ENCODE peak calls at places on chromosomes 2 and 18, in seven cellular contexts. K is activated T-cell treated with anti-CD3 and anti-CD28 coated beads for 1 hour; H is stimulated activated CD4-positive, alpha-beta T cell treated with anti-CD3 and anti-CD28 coated beads, Interleukin-15, amount 100 ng/mL, for 24 hours; R is RCC 7860; I is Jurkat, Clone E6-1; W is nucleus accumbens; X is GM04504. E is an unnamed sample.
A peak's percentile ranks its signal among the peaks of the same experiment; 100 is the strongest.

GRCh38 chr18:31244737-31245432 is 73.1 kb upstream of the DSG1 start:
- DNase-seq in K (no peak), H (no peak), R (peak; percentile 25), I (no peak), W (no peak), X (no peak), E (no peak)

GRCh38 chr2:22055784-22056620 is 932.2 kb downstream of the TDRD15 start:
- DNase-seq in K (no peak), H (no peak), R (no peak), I (no peak), W (no peak), X (no peak), E (no peak)

GRCh38 chr2:7027961-7028655 is 110.9 kb downstream of the RNF144A start:
- DNase-seq in K (no peak), H (no peak), R (no peak), I (no peak), W (no peak), X (no peak), E (no peak)

GRCh38 chr2:45729753-45730512 is 78.5 kb downstream of the PRKCE start:
- DNase-seq in K (no peak), H (no peak), R (no peak), I (no peak), W (no peak), X (no peak), E (no peak)

GRCh38 chr2:232396683-232397082 is 10.0 kb upstream of the ALPG start:
- DNase-seq in K (no peak), H (no peak), R (no peak), I (no peak), W (no peak), X (no peak), E (no peak)

GRCh38 chr2:233288663-233289062 is 19.0 kb upstream of the SAG start:
- DNase-seq in K (no peak), H (no peak), R (no peak), I (no peak), W (no peak), X (no peak), E (no peak)

GRCh38 chr18:67510831-67511230 is 5.7 kb downstream of the DSEL start:
- DNase-seq in K (no peak), H (no peak), R (no peak), I (no peak), W (no peak), X (no peak), E (no peak)

GRCh38 chr2:130728549-130729310 is at the start of gene GPR148:
- DNase-seq in K (no peak), H (no peak), R (no peak), I (peak; percentile 5), W (no peak), X (no peak), E (no peak)

GRCh38 chr2:199057936-199058335 is 399.8 kb downstream of the SATB2 start:
- DNase-seq in K (no peak), H (no peak), R (no peak), I (no peak), W (no peak), X (no peak), E (no peak)

GRCh38 chr2:209431701-209432100 is 7.9 kb downstream of the MAP2 start:
- DNase-seq in K (no peak), H (no peak), R (no peak), I (no peak), W (no peak), X (peak; percentile 46), E (no peak)

GRCh38 chr2:19883971-19884720 is 17.6 kb downstream of the TTC32 start:
- DNase-seq in K (no peak), H (no peak), R (no peak), I (no peak), W (no peak), X (no peak), E (peak; percentile 76)

GRCh38 chr2:165203689-165204559 is at the start of gene SCN3A:
- DNase-seq in K (no peak), H (peak; percentile 8), R (peak; percentile 45), I (peak; percentile 88), W (peak; percentile 19), X (peak; percentile 17), E (no peak)

GRCh38 chr2:108607706-108608301 is 73.5 kb downstream of the LIMS1 start:
- DNase-seq in K (peak; percentile 23), H (peak; percentile 51), R (peak; percentile 10), I (no peak), W (no peak), X (no peak), E (no peak)

GRCh38 chr2:100928235-100928634 is 73.9 kb upstream of the RPL31 start:
- DNase-seq in K (no peak), H (no peak), R (no peak), I (no peak), W (no peak), X (no peak), E (no peak)

GRCh38 chr2:144705328-144706245 is 185.7 kb upstream of the ZEB2 start:
- DNase-seq in K (no peak), H (no peak), R (no peak), I (no peak), W (no peak), X (peak; percentile 4), E (no peak)

GRCh38 chr2:162073776-162074578 is at the start of gene DPP4:
- DNase-seq in K (peak; percentile 41), H (peak; percentile 70), R (peak; percentile 72), I (no peak), W (no peak), X (no peak), E (no peak)

GRCh38 chr2:230640540-230641011 is 72.1 kb upstream of the CAB39 start:
- DNase-seq in K (no peak), H (no peak), R (no peak), I (no peak), W (no peak), X (no peak), E (no peak)

GRCh38 chr2:16137080-16137755 is 196.9 kb downstream of the MYCN start:
- DNase-seq in K (no peak), H (no peak), R (no peak), I (no peak), W (no peak), X (no peak), E (peak; percentile 84)

GRCh38 chr2:231012471-231012870 is 16.6 kb downstream of the SPATA3 start:
- DNase-seq in K (no peak), H (no peak), R (no peak), I (no peak), W (no peak), X (no peak), E (no peak)

GRCh38 chr18:43627833-43628370 is 350.6 kb upstream of the SYT4 start:
- DNase-seq in K (no peak), H (no peak), R (no peak), I (no peak), W (no peak), X (no peak), E (no peak)

GRCh38 chr2:113276216-113276905 is 2.4 kb downstream of the PAX8 start:
- DNase-seq in K (no peak), H (no peak), R (peak; percentile 15), I (no peak), W (no peak), X (no peak), E (no peak)

GRCh38 chr2:120441744-120442471 is 96.0 kb downstream of the INHBB start:
- DNase-seq in K (no peak), H (peak; percentile 12), R (no peak), I (no peak), W (peak; percentile 67), X (no peak), E (no peak)

GRCh38 chr2:136378712-136379595 is 261.0 kb upstream of the CXCR4 start:
- DNase-seq in K (peak; percentile 62), H (peak; percentile 81), R (no peak), I (peak; percentile 81), W (peak; percentile 50), X (no peak), E (peak; percentile 37)

GRCh38 chr2:7014201-7014640 is 97.0 kb downstream of the RNF144A start:
- DNase-seq in K (no peak), H (peak; percentile 28), R (peak; percentile 4), I (peak; percentile 37), W (no peak), X (no peak), E (no peak)

GRCh38 chr2:19361325-19361990 is 3.0 kb upstream of the OSR1 start:
- DNase-seq in K (no peak), H (no peak), R (no peak), I (no peak), W (no peak), X (no peak), E (no peak)

GRCh38 chr2:15765686-15766302 is 174.1 kb downstream of the DDX1 start:
- DNase-seq in K (no peak), H (no peak), R (no peak), I (no peak), W (no peak), X (no peak), E (no peak)

GRCh38 chr2:241720099-241720498 is 14.3 kb upstream of the D2HGDH start:
- DNase-seq in K (no peak), H (no peak), R (no peak), I (no peak), W (no peak), X (no peak), E (no peak)

GRCh38 chr2:72129676-72130340 is 17.9 kb downstream of the CYP26B1 start:
- DNase-seq in K (no peak), H (no peak), R (no peak), I (no peak), W (no peak), X (no peak), E (no peak)

GRCh38 chr2:239911630-239912071 is 113.5 kb downstream of the NDUFA10 start:
- DNase-seq in K (no peak), H (no peak), R (no peak), I (no peak), W (no peak), X (no peak), E (peak; percentile 70)

GRCh38 chr2:109467701-109468100 is 146.1 kb downstream of the SEPTIN10 start:
- DNase-seq in K (no peak), H (no peak), R (no peak), I (no peak), W (no peak), X (no peak), E (no peak)

GRCh38 chr18:79366177-79367094 is 29.3 kb upstream of the NFATC1 start:
- DNase-seq in K (no peak), H (no peak), R (no peak), I (no peak), W (no peak), X (peak; percentile 82), E (no peak)

GRCh38 chr2:54404270-54404669 is 51.9 kb upstream of the SPTBN1 start:
- DNase-seq in K (no peak), H (no peak), R (no peak), I (peak; percentile 86), W (no peak), X (no peak), E (no peak)

GRCh38 chr2:220226541-220226940 is 599.1 kb downstream of the SLC4A3 start:
- DNase-seq in K (no peak), H (no peak), R (no peak), I (no peak), W (no peak), X (no peak), E (no peak)

GRCh38 chr2:177123048-177123447 is 89.5 kb upstream of the HNRNPA3 start:
- DNase-seq in K (no peak), H (no peak), R (no peak), I (no peak), W (no peak), X (no peak), E (no peak)

GRCh38 chr2:73933194-73933593 is 6.5 kb downstream of the DGUOK start:
- DNase-seq in K (no peak), H (no peak), R (no peak), I (no peak), W (no peak), X (no peak), E (no peak)

GRCh38 chr2:21234721-21235120 is 111.0 kb downstream of the TDRD15 start:
- DNase-seq in K (no peak), H (no peak), R (no peak), I (no peak), W (no peak), X (no peak), E (no peak)

GRCh38 chr2:61534926-61535325 is 3.2 kb downstream of the XPO1 start:
- DNase-seq in K (no peak), H (no peak), R (no peak), I (no peak), W (no peak), X (no peak), E (no peak)

GRCh38 chr2:201972621-201973255 is 60.9 kb upstream of the FZD7 start:
- DNase-seq in K (no peak), H (no peak), R (no peak), I (no peak), W (no peak), X (no peak), E (no peak)

E was measured in vagina.